ENCODE peak calls at places on chromosomes 6 and 20, in nine cellular contexts. Z is ELF-1; N is HEK293T; P is H9; S is left cardiac atrium; C is activated CD4-positive, alpha-beta T cell treated with anti-CD3 and anti-CD28 coated beads, Interleukin-2, amount 50 U/mL, for 24 hours; E is activated CD4-positive, alpha-beta memory T cell treated with anti-CD3 and anti-CD28 coated beads for 36 hours; D is iPS-NIHi11; X is effector memory CD8-positive, alpha-beta T cell. H is an unnamed sample.

GRCh38 chr20:46701556-46701955 is 7.9 kb upstream of the SLC2A10 start:
- DNase-seq in Z (no peak), N (no peak), C (no peak), S (no peak), X (no peak), E (no peak), P (no peak), D (no peak), H (no peak)

GRCh38 chr6:37172991-37173572 is 3.1 kb downstream of the PIM1 start:
- DNase-seq in C (no peak), X (no peak), P (no peak), D (no peak), N (no peak), Z (no peak), S (no peak), E (no peak), H (peak)

GRCh38 chr6:37222125-37222967 is 35.2 kb upstream of the TBC1D22B start:
- DNase-seq in N (peak), D (peak), C (peak), Z (peak), P (peak), S (peak), E (peak), X (peak), H (peak)

GRCh38 chr20:6489361-6490154 is 277.9 kb upstream of the BMP2 start:
- DNase-seq in C (no peak), N (no peak), S (no peak), X (no peak), E (no peak), D (no peak), P (no peak), Z (no peak), H (no peak)

GRCh38 chr6:169958510-169958909 is 207.1 kb downstream of the ERMARD start:
- DNase-seq in S (no peak), N (no peak), C (no peak), P (no peak), X (no peak), D (no peak), Z (no peak), E (no peak), H (no peak)

GRCh38 chr20:17658648-17658993 is 23.4 kb downstream of the RRBP1 start:
- DNase-seq in Z (no peak), E (no peak), X (no peak), D (no peak), S (no peak), N (no peak), C (no peak), P (no peak), H (no peak)

GRCh38 chr6:110415297-110415916 is at the start of gene DDO:
- DNase-seq in X (no peak), E (no peak), C (no peak), S (peak), D (no peak), Z (no peak), N (no peak), P (no peak), H (no peak)

GRCh38 chr20:61847986-61848385 is 217.7 kb downstream of the TAF4 start:
- DNase-seq in Z (no peak), X (no peak), D (no peak), C (no peak), S (no peak), E (no peak), P (no peak), N (no peak), H (no peak)

GRCh38 chr6:147765541-147765940 is 257.1 kb downstream of the SAMD5 start:
- DNase-seq in X (no peak), Z (no peak), C (no peak), S (no peak), D (no peak), N (no peak), E (no peak), P (no peak), H (no peak)

GRCh38 chr6:169098136-169098535 is 155.5 kb downstream of the THBS2 start:
- DNase-seq in X (no peak), P (no peak), N (no peak), C (no peak), S (no peak), D (no peak), Z (no peak), E (no peak), H (no peak)

GRCh38 chr6:111013144-111013905 is 31.5 kb downstream of the RPF2 start:
- DNase-seq in P (no peak), X (no peak), C (no peak), N (no peak), E (no peak), D (no peak), Z (no peak), S (no peak), H (peak)

GRCh38 chr20:50592282-50593004 is 82.3 kb downstream of the PTPN1 start:
- DNase-seq in S (peak), N (no peak), P (no peak), X (no peak), E (no peak), C (no peak), D (no peak), Z (no peak), H (no peak)

GRCh38 chr6:82750570-82750969 is 315.1 kb downstream of the UBE3D start:
- DNase-seq in N (no peak), S (no peak), E (no peak), C (no peak), X (no peak), D (no peak), Z (no peak), P (no peak), H (no peak)

GRCh38 chr6:89073840-89074239 is 6.7 kb upstream of the PNRC1 start:
- DNase-seq in Z (no peak), E (no peak), S (no peak), C (no peak), P (no peak), N (no peak), D (no peak), X (no peak), H (no peak)

GRCh38 chr20:33645421-33645820 is 16.7 kb upstream of the C20orf144 start:
- DNase-seq in P (no peak), D (no peak), C (no peak), Z (no peak), X (no peak), E (no peak), N (no peak), S (no peak), H (no peak)

GRCh38 chr20:40673442-40673841 is 15.6 kb downstream of the MAFB start:
- DNase-seq in X (no peak), S (no peak), C (no peak), D (no peak), N (no peak), P (no peak), Z (peak), E (no peak), H (peak)

GRCh38 chr6:22062807-22063408 is 233.9 kb downstream of the PRL start:
- DNase-seq in X (no peak), C (peak), S (no peak), N (no peak), P (no peak), Z (no peak), E (peak), D (no peak), H (peak)

GRCh38 chr20:58135441-58136170 is 92.8 kb downstream of the ANKRD60 start:
- DNase-seq in Z (no peak), N (no peak), X (no peak), P (peak), D (no peak), S (no peak), C (no peak), E (no peak), H (peak)

GRCh38 chr6:167776906-167777645 is 49.6 kb upstream of the AFDN start:
- DNase-seq in D (no peak), E (no peak), P (no peak), C (no peak), Z (no peak), X (no peak), S (no peak), N (no peak), H (no peak)

GRCh38 chr6:109998159-109998785 is 20.2 kb downstream of the GPR6 start:
- DNase-seq in S (no peak), C (no peak), Z (peak), E (no peak), P (no peak), X (no peak), D (peak), N (no peak), H (no peak)

GRCh38 chr20:50727792-50728485 is 3.4 kb upstream of the PARD6B start:
- DNase-seq in Z (no peak), P (peak), E (no peak), X (no peak), N (no peak), S (no peak), D (no peak), C (no peak), H (no peak)

GRCh38 chr6:154395878-154396277 is 39.3 kb upstream of the IPCEF1 start:
- DNase-seq in E (no peak), C (no peak), N (no peak), X (no peak), D (no peak), S (no peak), Z (no peak), P (no peak), H (no peak)

GRCh38 chr6:40550096-40550731 is 37.0 kb downstream of the LRFN2 start:
- DNase-seq in N (peak), C (peak), E (peak), P (no peak), X (peak), Z (no peak), D (peak), S (peak), H (no peak)

GRCh38 chr20:47411161-47411560 is 54.7 kb upstream of the ZMYND8 start:
- DNase-seq in C (no peak), D (no peak), X (no peak), S (no peak), E (no peak), N (no peak), Z (no peak), P (no peak), H (no peak)

GRCh38 chr20:47276856-47277541 is 79.5 kb downstream of the ZMYND8 start:
- DNase-seq in C (no peak), N (no peak), P (no peak), X (no peak), D (no peak), S (peak), E (no peak), Z (no peak), H (no peak)